ENCODE peak calls at places on chromosomes 4 and X, in four cellular contexts. A is stimulated activated CD4-positive, alpha-beta T cell treated with anti-CD3 and anti-CD28 coated beads, TNF-alpha, amount 100 ng/mL, for 4 hours; V is brain microvascular endothelial cell; K is GOT3. G is an unnamed sample.
A peak's percentile ranks its signal among the peaks of the same experiment; 100 is the strongest.

GRCh38 chr4:169314906-169315305 is 44.1 kb upstream of the SH3RF1 start:
- DNase-seq in V (peak; percentile 81), A (no peak), K (no peak), G (no peak)

GRCh38 chr4:42906906-42907774 is 14.6 kb downstream of the GRXCR1 start:
- DNase-seq in K (no peak), V (no peak), A (no peak), G (peak; percentile 15)

GRCh38 chr4:180527993-180528392 is 1715.2 kb upstream of the TENM3 start:
- DNase-seq in A (no peak), V (no peak), K (no peak), G (no peak)

GRCh38 chr4:39227906-39228305 is 45.6 kb downstream of the WDR19 start:
- DNase-seq in K (no peak), V (peak; percentile 16), A (no peak), G (no peak)

GRCh38 chrX:39821011-39821708 is 276.6 kb downstream of the BCOR start:
- DNase-seq in V (no peak), A (peak; percentile 38), K (no peak), G (no peak)

GRCh38 chr4:7103599-7104365 is 35.9 kb upstream of the GRPEL1 start:
- DNase-seq in A (no peak), V (peak; percentile 6), K (no peak), G (no peak)

GRCh38 chrX:134235236-134235635 is 1.7 kb upstream of the CCDC160 start:
- DNase-seq in K (no peak), A (no peak), V (no peak), G (no peak)

GRCh38 chr4:2141762-2142520 is 82.8 kb downstream of the NAT8L start:
- DNase-seq in K (no peak), V (no peak), A (no peak), G (no peak)

GRCh38 chr4:153276966-153277365 is 67.5 kb upstream of the MND1 start:
- DNase-seq in A (no peak), V (no peak), K (no peak), G (no peak)

GRCh38 chr4:83011779-83012630 is 1.4 kb upstream of the LIN54 start:
- DNase-seq in K (peak; percentile 3), A (no peak), V (peak; percentile 16), G (no peak)

GRCh38 chr4:105666693-105667092 is 41.8 kb downstream of the INTS12 start:
- DNase-seq in K (no peak), A (no peak), V (peak; percentile 3), G (peak; percentile 1)

GRCh38 chr4:25955705-25956104 is 41.7 kb downstream of the SMIM20 start:
- DNase-seq in A (no peak), K (no peak), V (no peak), G (no peak)

GRCh38 chr4:156556326-156556725 is 415.3 kb downstream of the PDGFC start:
- DNase-seq in K (no peak), V (no peak), A (no peak), G (no peak)

GRCh38 chr4:145061325-145061920 is 36.6 kb downstream of the ANAPC10 start:
- DNase-seq in A (no peak), V (no peak), K (no peak), G (peak; percentile 62)

G was measured in SW 1271.